ENCODE peak calls at places on chromosomes 5 and 9, in four cellular contexts. K is A549, J is HepG2, U is K562. E is an unnamed sample.

GRCh38 chr5:154196955-154197652 is 6.6 kb downstream of the GALNT10 start:
- DNase-seq in K (peak), J (peak), U (peak), E (no peak)

GRCh38 chr5:61275841-61276240 is 56.2 kb upstream of the ZSWIM6 start:
- DNase-seq in K (peak), J (no peak), U (no peak), E (no peak)

GRCh38 chr9:135514342-135515082 is 6.7 kb upstream of the LCN1 start:
- DNase-seq in K (no peak), J (no peak), U (no peak), E (no peak)

GRCh38 chr9:19229725-19230355 is 653 bp upstream of the DENND4C start:
- DNase-seq in K (peak), J (peak), U (no peak), E (no peak)

GRCh38 chr9:122032346-122032745 is 60.8 kb downstream of the TTLL11 start:
- DNase-seq in K (no peak), J (no peak), U (no peak), E (no peak)

GRCh38 chr9:2261421-2262103 is 246.4 kb downstream of the SMARCA2 start:
- DNase-seq in K (no peak), J (no peak), U (no peak), E (no peak)

GRCh38 chr9:25003686-25004085 is 458.0 kb upstream of the IZUMO3 start:
- DNase-seq in K (peak), J (peak), U (no peak), E (no peak)

GRCh38 chr5:34738381-34738780 is 82.3 kb downstream of the RAI14 start:
- DNase-seq in K (no peak), J (no peak), U (no peak), E (no peak)

GRCh38 chr9:122474561-122474960 is 3.2 kb downstream of the OR1J1 start:
- DNase-seq in K (no peak), J (no peak), U (no peak), E (no peak)

GRCh38 chr9:81465468-81466002 is 223.8 kb downstream of the TLE1 start:
- DNase-seq in K (peak), J (no peak), U (no peak), E (no peak)

GRCh38 chr9:95669253-95669652 is 152.5 kb upstream of the PTCH1 start:
- DNase-seq in K (no peak), J (no peak), U (no peak), E (no peak)

GRCh38 chr5:13276143-13276542 is 668.3 kb downstream of the DNAH5 start:
- DNase-seq in K (no peak), J (no peak), U (no peak), E (no peak)

GRCh38 chr9:107929439-107929838 is 439.9 kb upstream of the KLF4 start:
- DNase-seq in K (no peak), J (no peak), U (no peak), E (no peak)
- TF ChIP-seq MYC in K (no peak), J (no peak), U (no peak), E (no peak)

GRCh38 chr9:32706004-32706749 is 70.7 kb upstream of the TAF1L start:
- DNase-seq in K (no peak), J (no peak), U (no peak), E (no peak)

GRCh38 chr9:32705059-32705458 is 69.6 kb upstream of the TAF1L start:
- DNase-seq in K (no peak), J (no peak), U (no peak), E (no peak)

GRCh38 chr9:32701321-32702022 is 66.0 kb upstream of the TAF1L start:
- DNase-seq in K (peak), J (no peak), U (no peak), E (no peak)

GRCh38 chr9:32704343-32704742 is 68.9 kb upstream of the TAF1L start:
- DNase-seq in K (no peak), J (no peak), U (no peak), E (no peak)

DNA sequence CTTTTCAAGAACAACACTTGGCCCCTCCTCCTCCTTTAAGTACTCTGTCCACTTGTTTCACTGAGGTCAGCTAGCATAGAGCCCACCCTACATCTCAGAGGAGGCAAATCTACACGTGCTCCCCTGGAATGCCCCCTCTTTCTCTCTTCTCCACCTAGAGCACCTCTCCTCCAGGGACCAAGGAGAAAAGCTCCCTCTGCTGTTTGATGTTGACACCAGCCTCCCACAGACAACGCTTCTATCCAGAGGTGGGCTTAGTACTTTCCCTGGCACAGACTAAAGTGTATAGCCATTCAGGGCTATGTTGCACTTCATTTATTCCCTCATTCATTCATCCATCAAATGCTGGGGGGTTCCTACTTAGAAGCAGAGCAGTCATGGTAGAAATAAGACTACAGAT is 68.2 kb upstream of the TAF1L start:
- DNase-seq in K (peak), J (peak), U (no peak), E (no peak)
- TF ChIP-seq KDM1A in K (no peak), J (no peak), U (no peak), E (no peak)

DNA sequence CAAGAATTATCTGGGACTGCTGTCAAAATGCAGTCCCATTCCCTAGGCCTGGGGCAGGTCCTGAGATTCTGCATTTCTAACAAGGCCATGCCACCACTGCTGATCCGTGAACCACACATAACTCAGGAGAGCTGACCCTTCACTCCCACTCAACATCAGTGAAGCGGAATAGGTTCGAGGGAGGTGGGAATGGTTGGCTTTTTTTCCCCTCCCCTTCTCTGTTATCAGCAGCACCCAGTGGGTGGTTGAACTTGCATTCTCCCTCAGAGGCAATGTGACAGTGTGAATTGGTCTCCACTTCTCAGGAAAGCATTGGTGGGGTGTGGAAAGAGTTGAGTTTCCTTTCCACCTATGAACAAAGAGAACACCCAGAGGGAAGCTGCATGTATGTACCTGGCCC is 344.3 kb downstream of the GADD45G start:
- DNase-seq in K (no peak), J (no peak), U (no peak), E (no peak)
- TF ChIP-seq MYC in K (no peak), J (no peak), U (no peak), E (no peak)

DNA sequence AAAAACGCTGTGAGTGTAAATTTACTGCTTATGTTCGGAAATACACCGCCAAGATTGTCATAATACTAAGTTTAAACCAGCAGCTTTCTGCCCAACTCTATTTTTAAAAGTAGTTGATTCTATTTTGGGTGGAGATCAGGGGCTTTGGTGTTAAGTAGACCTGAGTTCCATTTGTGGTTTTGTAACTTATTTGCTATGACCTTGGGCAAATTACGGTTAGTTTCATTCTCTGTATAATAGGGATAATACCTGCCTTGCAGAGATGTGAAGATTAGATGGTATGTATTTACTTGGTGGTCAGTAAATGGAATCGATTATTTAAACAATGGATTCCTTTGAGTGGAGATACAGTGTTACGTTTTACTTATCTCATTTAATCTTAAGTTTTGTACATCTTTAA is 1.6 kb downstream of the RAD23B start:
- DNase-seq in K (no peak), J (peak), U (no peak), E (no peak)
- TF ChIP-seq KDM1A in K (no peak), J (no peak), U (no peak), E (no peak)

GRCh38 chr5:147223343-147223742 is 11.5 kb upstream of the STK32A start:
- DNase-seq in K (no peak), J (no peak), U (no peak), E (no peak)
- TF ChIP-seq MYC in K (no peak), J (no peak), U (no peak), E (no peak)